ENCODE peak calls at places on chromosomes 11 and 22, in eight cellular contexts. A, F, K, U, B, C, Z and J are unnamed samples.

GRCh38 chr11:111923351-111923788 is 4.7 kb downstream of the C11orf52 start:
- DNase-seq in C (peak; percentile 15), U (no peak), B (no peak), K (no peak), F (no peak), A (no peak), Z (no peak), J (no peak)

GRCh38 chr11:64687204-64687603 is 35.8 kb downstream of the NRXN2 start:
- DNase-seq in Z (no peak), F (no peak), C (peak; percentile 60), B (no peak), U (no peak), A (no peak), K (no peak), J (no peak)

GRCh38 chr22:35727436-35727835 is 9.8 kb downstream of the APOL5 start:
- DNase-seq in C (no peak), A (no peak), K (no peak), F (no peak), U (no peak), Z (no peak), B (peak; percentile 24), J (no peak)

GRCh38 chr11:24900524-24900923 is 403.7 kb downstream of the LUZP2 start:
- DNase-seq in B (no peak), A (no peak), K (no peak), F (no peak), U (no peak), C (no peak), Z (no peak), J (no peak)

GRCh38 chr11:12043959-12044772 is 35.7 kb upstream of the DKK3 start:
- DNase-seq in A (peak; percentile 84), C (peak; percentile 80), B (peak; percentile 83), U (peak; percentile 74), K (peak; percentile 74), Z (peak; percentile 48), F (peak; percentile 69), J (peak; percentile 94)

GRCh38 chr22:20606041-20606783 is 98.8 kb downstream of the MED15 start:
- DNase-seq in A (peak; percentile 91), B (peak; percentile 84), Z (peak; percentile 60), F (peak; percentile 79), U (no peak), C (no peak), K (peak; percentile 64), J (peak; percentile 68)

GRCh38 chr11:16613401-16614381 is 124.8 kb upstream of the C11orf58 start:
- DNase-seq in U (peak; percentile 68), Z (peak; percentile 30), A (peak; percentile 87), C (peak; percentile 88), K (peak; percentile 91), B (peak; percentile 87), F (peak; percentile 74), J (peak; percentile 73)

GRCh38 chr22:24162377-24162927 is 18.8 kb upstream of the SUSD2 start:
- DNase-seq in A (no peak), C (no peak), Z (no peak), B (no peak), K (no peak), U (no peak), F (no peak), J (no peak)

GRCh38 chr22:31272522-31273446 is 19.5 kb downstream of the PIK3IP1 start:
- DNase-seq in C (peak; percentile 54), K (peak; percentile 79), A (no peak), U (peak; percentile 40), B (peak; percentile 58), F (peak; percentile 55), Z (peak; percentile 44), J (no peak)

GRCh38 chr11:64225608-64226506 is at the start of the genes NUDT22 and TRPT1:
- DNase-seq in F (peak; percentile 95), K (peak; percentile 97), B (peak; percentile 95), Z (peak; percentile 89), U (peak; percentile 90), C (peak; percentile 95), A (peak; percentile 92), J (peak; percentile 84)

GRCh38 chr22:26713823-26714449 is 56.5 kb downstream of the MIAT start:
- DNase-seq in U (no peak), K (no peak), Z (no peak), B (no peak), F (no peak), A (no peak), C (no peak), J (no peak)

GRCh38 chr11:22558638-22559037 is 67.0 kb downstream of the FANCF start:
- DNase-seq in C (no peak), Z (no peak), K (peak; percentile 52), A (no peak), U (no peak), F (no peak), B (no peak), J (no peak)

GRCh38 chr11:67283490-67283963 is 5.6 kb upstream of the ANKRD13D start:
- DNase-seq in Z (no peak), B (no peak), F (no peak), A (peak; percentile 72), U (no peak), K (no peak), C (peak; percentile 27), J (no peak)
- H3K27ac ChIP-seq in Z (no peak overlapping the region), B (no peak overlapping the region), F (no peak overlapping the region), A (peak overlapping the region; percentile 99), U (no peak overlapping the region), K (no peak overlapping the region), C (peak overlapping the region; percentile 22), J (peak overlapping the region; percentile 98)

GRCh38 chr11:10758959-10759358 is 7.9 kb downstream of the CTR9 start:
- DNase-seq in Z (no peak), U (no peak), A (no peak), B (no peak), C (no peak), K (no peak), F (no peak), J (no peak)
- TF ChIP-seq CTCF in Z (no peak), U (no peak), A (no peak), B (no peak), C (no peak), K (peak; percentile 47), F (no peak), J (peak; percentile 13)

GRCh38 chr11:61727401-61727811 is 25.0 kb upstream of the MYRF start:
- DNase-seq in K (no peak), B (no peak), F (no peak), A (no peak), Z (no peak), C (no peak), U (no peak), J (no peak)

GRCh38 chr11:61728066-61728939 is 24.1 kb upstream of the MYRF start:
- DNase-seq in Z (no peak), U (no peak), F (peak; percentile 23), C (no peak), B (no peak), K (no peak), A (no peak), J (no peak)

GRCh38 chr11:61726775-61727174 is 25.7 kb upstream of the MYRF start:
- DNase-seq in B (no peak), Z (no peak), K (no peak), A (no peak), U (no peak), C (no peak), F (no peak), J (no peak)

GRCh38 chr11:61724437-61724836 is 28.0 kb upstream of the MYRF start:
- DNase-seq in F (no peak), U (no peak), B (no peak), C (no peak), K (no peak), A (no peak), Z (no peak), J (no peak)

DNA sequence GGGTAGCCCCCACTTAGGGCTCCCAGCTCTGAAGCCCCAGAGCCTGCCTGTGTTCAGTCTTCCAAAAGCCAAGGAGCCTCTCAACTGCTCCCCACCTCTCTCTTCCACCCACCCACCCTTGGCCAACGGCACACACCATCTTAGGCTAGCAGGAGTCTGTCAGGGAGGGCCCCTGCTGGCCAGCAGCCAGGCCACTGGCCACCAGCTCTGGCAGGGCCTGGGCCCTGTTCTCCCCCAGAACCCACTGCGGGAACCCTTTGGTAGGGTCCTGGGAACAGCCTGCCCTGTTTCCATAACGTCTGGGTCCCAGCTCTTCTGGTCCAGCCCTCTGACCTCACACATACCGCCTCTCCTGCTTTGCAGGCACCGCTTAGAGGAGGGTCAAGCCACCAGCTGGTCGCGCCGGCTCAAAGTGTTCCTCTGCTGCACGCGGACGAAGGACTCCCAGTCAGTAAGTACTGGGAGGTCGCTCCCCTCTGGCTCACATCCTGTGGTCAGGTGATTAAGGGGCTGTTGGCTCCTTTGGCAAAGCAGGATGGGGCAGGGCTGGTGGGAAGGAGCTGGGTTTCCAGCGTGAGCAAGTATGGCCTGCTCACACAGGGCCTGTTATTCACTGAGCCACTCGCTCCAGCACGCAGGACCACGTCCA is 26.7 kb upstream of the MYRF start:
- DNase-seq in B (no peak), U (peak; percentile 75), F (no peak), K (no peak), Z (no peak), C (no peak), A (no peak), J (no peak)
- H3K27ac ChIP-seq in B (no peak overlapping the region), U (peak overlapping the region; percentile 43), F (no peak overlapping the region), K (no peak overlapping the region), Z (no peak overlapping the region), C (no peak overlapping the region), A (no peak overlapping the region), J (no peak overlapping the region)

GRCh38 chr11:121538054-121538453 is 85.3 kb upstream of the SORL1-AS1 start:
- DNase-seq in C (no peak), Z (no peak), F (no peak), K (no peak), B (no peak), U (no peak), A (no peak), J (no peak)

GRCh38 chr11:121533556-121534050 is 80.8 kb upstream of the SORL1-AS1 start:
- DNase-seq in Z (no peak), A (no peak), B (no peak), F (no peak), C (no peak), K (no peak), U (no peak), J (no peak)

GRCh38 chr11:121535122-121535796 is 82.5 kb upstream of the SORL1-AS1 start:
- DNase-seq in Z (no peak), A (no peak), U (no peak), K (no peak), B (no peak), F (no peak), C (no peak), J (no peak)

GRCh38 chr11:121536116-121536515 is 83.3 kb upstream of the SORL1-AS1 start:
- DNase-seq in Z (no peak), F (no peak), C (no peak), A (no peak), U (no peak), B (no peak), K (no peak), J (no peak)

DNA sequence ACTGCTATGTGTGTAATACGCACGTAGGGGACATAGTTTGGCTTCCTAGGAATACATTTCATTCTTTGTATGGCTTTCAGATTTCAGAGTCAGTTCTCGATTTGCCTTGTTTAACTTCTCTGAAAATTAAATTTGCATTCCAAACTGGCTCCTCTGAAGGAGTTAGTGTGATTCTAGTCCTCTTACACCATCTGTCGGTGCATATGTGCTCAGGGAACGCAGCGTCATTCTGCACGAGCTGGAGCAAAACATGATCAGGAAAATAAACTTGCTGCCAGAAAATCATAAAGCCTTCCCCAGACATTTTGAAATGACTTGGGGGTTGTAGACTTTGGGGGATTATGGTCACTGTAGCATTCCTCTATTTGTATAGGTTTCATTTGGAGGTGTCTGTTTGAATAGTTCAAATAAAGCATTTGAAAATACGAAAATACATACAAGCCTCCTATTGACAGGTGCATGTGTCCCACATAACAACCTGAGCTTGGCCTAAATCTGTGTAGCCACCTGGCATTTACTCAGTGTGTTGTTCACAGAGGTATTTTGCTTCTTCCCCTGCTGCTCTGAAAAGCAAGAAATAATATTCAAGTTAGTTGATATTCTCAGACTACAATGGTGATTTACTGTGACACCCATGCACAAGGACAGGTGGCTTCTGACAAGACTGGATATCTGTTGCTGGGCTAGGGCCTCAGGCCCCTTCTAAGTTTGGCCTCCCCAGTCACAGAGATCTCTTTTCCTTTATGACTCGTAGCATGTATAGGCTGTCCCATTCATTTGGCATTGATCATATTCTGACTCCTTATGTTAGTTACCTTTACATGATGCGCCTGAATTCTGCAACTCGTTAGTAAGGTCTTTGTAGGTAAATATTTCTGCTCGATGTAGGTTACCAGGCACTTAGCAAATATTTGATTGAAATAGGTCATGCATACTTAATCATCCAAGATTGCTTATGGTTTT is 81.6 kb upstream of the SORL1-AS1 start:
- DNase-seq in C (no peak), U (peak; percentile 39), F (no peak), A (no peak), Z (no peak), B (peak; percentile 46), K (no peak), J (no peak)
- TF ChIP-seq CTCF in C (no peak), U (no peak), F (peak; percentile 57), A (peak; percentile 27), Z (no peak), B (no peak), K (no peak), J (no peak)